ENCODE peak calls at places on chromosomes 16 and 17, in nine cellular contexts. One of them, this sample, is unnamed. For H3K4me1, the result is how much of the 10 kb centered on the place peaks cover.

GRCh38 chr17:72646176-72646575 is 446.3 kb downstream of the SLC39A11 start:
- DNase-seq in fibroblast of lung: no peak
- DNase-seq in body of pancreas: no peak
- DNase-seq in naive thymus-derived CD4-positive, alpha-beta T cell: no peak
- DNase-seq in neural progenitor cell: no peak
- DNase-seq in astrocyte: no peak
- DNase-seq in GM23338: no peak
- DNase-seq in transverse colon: no peak
- DNase-seq in heart left ventricle: no peak
- DNase-seq in this sample: no peak

GRCh38 chr16:71883193-71883848 is 661 bp downstream of the ZNF821 start:
- DNase-seq in fibroblast of lung: no peak
- DNase-seq in body of pancreas: peak
- DNase-seq in naive thymus-derived CD4-positive, alpha-beta T cell: peak
- DNase-seq in neural progenitor cell: no peak
- DNase-seq in astrocyte: no peak
- DNase-seq in GM23338: peak
- DNase-seq in transverse colon: peak
- DNase-seq in heart left ventricle: no peak
- DNase-seq in this sample: peak

GRCh38 chr16:22031483-22032083 is 23.7 kb downstream of the MOSMO start:
- DNase-seq in fibroblast of lung: no peak
- DNase-seq in body of pancreas: no peak
- DNase-seq in naive thymus-derived CD4-positive, alpha-beta T cell: no peak
- DNase-seq in neural progenitor cell: no peak
- DNase-seq in astrocyte: no peak
- DNase-seq in GM23338: no peak
- DNase-seq in transverse colon: no peak
- DNase-seq in heart left ventricle: no peak
- DNase-seq in this sample: no peak

GRCh38 chr16:27311449-27311831 is 2.3 kb upstream of the IL4R start:
- DNase-seq in fibroblast of lung: no peak
- DNase-seq in body of pancreas: no peak
- DNase-seq in naive thymus-derived CD4-positive, alpha-beta T cell: no peak
- DNase-seq in neural progenitor cell: no peak
- DNase-seq in astrocyte: peak
- DNase-seq in GM23338: no peak
- DNase-seq in transverse colon: no peak
- DNase-seq in heart left ventricle: no peak
- DNase-seq in this sample: peak

GRCh38 chr17:31373150-31374082 is 18.1 kb upstream of the RAB11FIP4 start:
- DNase-seq in fibroblast of lung: peak
- DNase-seq in body of pancreas: peak
- DNase-seq in naive thymus-derived CD4-positive, alpha-beta T cell: peak
- DNase-seq in neural progenitor cell: peak
- DNase-seq in astrocyte: peak
- DNase-seq in GM23338: peak
- DNase-seq in transverse colon: no peak
- DNase-seq in heart left ventricle: no peak
- DNase-seq in this sample: peak

GRCh38 chr17:4833178-4833940 is at the start of gene MINK1:
- DNase-seq in fibroblast of lung: peak
- DNase-seq in body of pancreas: peak
- DNase-seq in naive thymus-derived CD4-positive, alpha-beta T cell: peak
- DNase-seq in neural progenitor cell: peak
- DNase-seq in astrocyte: peak
- DNase-seq in GM23338: peak
- DNase-seq in transverse colon: peak
- DNase-seq in heart left ventricle: peak
- DNase-seq in this sample: peak

GRCh38 chr16:70713342-70713741 is 27.5 kb upstream of the MTSS2 start:
- DNase-seq in fibroblast of lung: peak
- DNase-seq in body of pancreas: no peak
- DNase-seq in naive thymus-derived CD4-positive, alpha-beta T cell: no peak
- DNase-seq in neural progenitor cell: no peak
- DNase-seq in astrocyte: no peak
- DNase-seq in GM23338: no peak
- DNase-seq in transverse colon: no peak
- DNase-seq in heart left ventricle: no peak
- DNase-seq in this sample: no peak

GRCh38 chr17:56608941-56609340 is 15.4 kb downstream of the NOG start:
- DNase-seq in fibroblast of lung: no peak
- DNase-seq in body of pancreas: no peak
- DNase-seq in naive thymus-derived CD4-positive, alpha-beta T cell: no peak
- DNase-seq in neural progenitor cell: no peak
- DNase-seq in astrocyte: no peak
- DNase-seq in GM23338: no peak
- DNase-seq in transverse colon: no peak
- DNase-seq in heart left ventricle: no peak
- DNase-seq in this sample: no peak

GRCh38 chr17:36979585-36979941 is 30.8 kb downstream of the AATF start:
- DNase-seq in fibroblast of lung: peak
- DNase-seq in body of pancreas: no peak
- DNase-seq in naive thymus-derived CD4-positive, alpha-beta T cell: no peak
- DNase-seq in neural progenitor cell: no peak
- DNase-seq in astrocyte: peak
- DNase-seq in GM23338: no peak
- DNase-seq in transverse colon: no peak
- DNase-seq in heart left ventricle: no peak
- DNase-seq in this sample: no peak

GRCh38 chr17:36722121-36722902 is 120.9 kb downstream of the MRM1 start:
- DNase-seq in fibroblast of lung: peak
- DNase-seq in body of pancreas: peak
- DNase-seq in naive thymus-derived CD4-positive, alpha-beta T cell: peak
- DNase-seq in neural progenitor cell: peak
- DNase-seq in astrocyte: peak
- DNase-seq in GM23338: peak
- DNase-seq in transverse colon: peak
- DNase-seq in heart left ventricle: peak
- DNase-seq in this sample: no peak

GRCh38 chr16:22262460-22262859 is 34.7 kb upstream of the POLR3E start:
- DNase-seq in fibroblast of lung: no peak
- DNase-seq in body of pancreas: no peak
- DNase-seq in naive thymus-derived CD4-positive, alpha-beta T cell: no peak
- DNase-seq in neural progenitor cell: no peak
- DNase-seq in astrocyte: peak
- DNase-seq in GM23338: no peak
- DNase-seq in transverse colon: no peak
- DNase-seq in heart left ventricle: no peak
- DNase-seq in this sample: no peak

GRCh38 chr17:74647871-74648672 is 24.5 kb upstream of the CD300E start:
- DNase-seq in fibroblast of lung: no peak
- DNase-seq in body of pancreas: no peak
- DNase-seq in naive thymus-derived CD4-positive, alpha-beta T cell: no peak
- DNase-seq in neural progenitor cell: no peak
- DNase-seq in astrocyte: no peak
- DNase-seq in GM23338: no peak
- DNase-seq in transverse colon: no peak
- DNase-seq in heart left ventricle: no peak
- DNase-seq in this sample: no peak

GRCh38 chr16:85453-85782 is 7.4 kb downstream of the MPG start:
- DNase-seq in fibroblast of lung: no peak
- DNase-seq in body of pancreas: no peak
- DNase-seq in naive thymus-derived CD4-positive, alpha-beta T cell: no peak
- DNase-seq in neural progenitor cell: no peak
- DNase-seq in astrocyte: no peak
- DNase-seq in GM23338: no peak
- DNase-seq in transverse colon: no peak
- DNase-seq in heart left ventricle: peak
- DNase-seq in this sample: no peak

GRCh38 chr17:73155410-73156165 is 9.2 kb upstream of the SSTR2 start:
- DNase-seq in fibroblast of lung: no peak
- DNase-seq in body of pancreas: no peak
- DNase-seq in naive thymus-derived CD4-positive, alpha-beta T cell: no peak
- DNase-seq in neural progenitor cell: peak
- DNase-seq in astrocyte: no peak
- DNase-seq in GM23338: peak
- DNase-seq in transverse colon: no peak
- DNase-seq in heart left ventricle: no peak
- DNase-seq in this sample: no peak

GRCh38 chr17:78360371-78361226 is 722 bp upstream of the SOCS3 start:
- DNase-seq in fibroblast of lung: peak
- DNase-seq in body of pancreas: peak
- DNase-seq in naive thymus-derived CD4-positive, alpha-beta T cell: peak
- DNase-seq in neural progenitor cell: peak
- DNase-seq in astrocyte: no peak
- DNase-seq in GM23338: peak
- DNase-seq in transverse colon: peak
- DNase-seq in heart left ventricle: peak
- DNase-seq in this sample: peak

GRCh38 chr16:22297871-22298733 is 893 bp downstream of the POLR3E start:
- DNase-seq in fibroblast of lung: peak
- DNase-seq in body of pancreas: peak
- DNase-seq in naive thymus-derived CD4-positive, alpha-beta T cell: peak
- DNase-seq in neural progenitor cell: peak
- DNase-seq in astrocyte: peak
- DNase-seq in GM23338: peak
- DNase-seq in transverse colon: peak
- DNase-seq in heart left ventricle: no peak
- DNase-seq in this sample: peak

GRCh38 chr16:12690024-12690423 is 113.7 kb downstream of the CPPED1 start:
- DNase-seq in fibroblast of lung: no peak
- DNase-seq in body of pancreas: no peak
- DNase-seq in naive thymus-derived CD4-positive, alpha-beta T cell: no peak
- DNase-seq in neural progenitor cell: no peak
- DNase-seq in astrocyte: no peak
- DNase-seq in GM23338: no peak
- DNase-seq in transverse colon: no peak
- DNase-seq in heart left ventricle: no peak
- DNase-seq in this sample: no peak

GRCh38 chr16:15765880-15766279 is 90.9 kb downstream of the MYH11 start:
- DNase-seq in fibroblast of lung: peak
- DNase-seq in body of pancreas: peak
- DNase-seq in naive thymus-derived CD4-positive, alpha-beta T cell: peak
- DNase-seq in neural progenitor cell: peak
- DNase-seq in astrocyte: no peak
- DNase-seq in GM23338: peak
- DNase-seq in transverse colon: no peak
- DNase-seq in heart left ventricle: no peak
- DNase-seq in this sample: peak

GRCh38 chr17:15287533-15288267 is 22.6 kb upstream of the PMP22 start:
- DNase-seq in fibroblast of lung: peak
- DNase-seq in body of pancreas: no peak
- DNase-seq in naive thymus-derived CD4-positive, alpha-beta T cell: no peak
- DNase-seq in neural progenitor cell: no peak
- DNase-seq in astrocyte: peak
- DNase-seq in GM23338: no peak
- DNase-seq in transverse colon: no peak
- DNase-seq in heart left ventricle: no peak
- DNase-seq in this sample: no peak
- H3K4me1 ChIP-seq in fibroblast of lung: under half
- H3K4me1 ChIP-seq in body of pancreas: under half
- H3K4me1 ChIP-seq in naive thymus-derived CD4-positive, alpha-beta T cell: under half
- H3K4me1 ChIP-seq in neural progenitor cell: under half
- H3K4me1 ChIP-seq in astrocyte: under half
- H3K4me1 ChIP-seq in GM23338: under half
- H3K4me1 ChIP-seq in transverse colon: under half
- H3K4me1 ChIP-seq in heart left ventricle: under half
- H3K4me1 ChIP-seq in this sample: under half

DNA sequence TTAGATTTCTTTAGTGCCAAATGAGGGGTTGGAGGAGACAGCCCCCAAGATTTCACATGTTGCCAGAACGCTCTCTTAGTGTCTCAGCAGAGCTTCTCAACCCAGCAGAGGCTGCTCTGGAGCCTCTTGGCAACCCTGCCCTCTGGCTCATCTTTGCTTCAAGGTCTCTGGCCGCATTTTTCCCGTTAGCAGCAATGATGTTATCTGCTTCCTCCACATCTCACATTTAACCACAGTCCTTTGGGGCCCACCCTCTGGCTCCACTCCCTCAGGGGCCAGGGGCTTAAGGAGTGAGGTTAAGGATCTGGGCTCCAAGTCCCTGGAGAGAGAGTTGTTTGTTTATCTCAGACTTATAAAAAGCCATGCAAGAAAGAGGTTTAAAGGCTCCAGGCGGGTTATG is 3.3 kb upstream of the XYLT1 start:
- DNase-seq in fibroblast of lung: no peak
- DNase-seq in body of pancreas: no peak
- DNase-seq in naive thymus-derived CD4-positive, alpha-beta T cell: peak
- DNase-seq in neural progenitor cell: no peak
- DNase-seq in astrocyte: no peak
- DNase-seq in GM23338: no peak
- DNase-seq in transverse colon: no peak
- DNase-seq in heart left ventricle: no peak
- DNase-seq in this sample: no peak
- H3K4me3 ChIP-seq in fibroblast of lung: no peak
- H3K4me3 ChIP-seq in body of pancreas: no peak
- H3K4me3 ChIP-seq in naive thymus-derived CD4-positive, alpha-beta T cell: no peak
- H3K4me3 ChIP-seq in neural progenitor cell: no peak
- H3K4me3 ChIP-seq in astrocyte: no peak
- H3K4me3 ChIP-seq in GM23338: no peak
- H3K4me3 ChIP-seq in transverse colon: no peak
- H3K4me3 ChIP-seq in heart left ventricle: no peak
- H3K4me3 ChIP-seq in this sample: no peak

GRCh38 chr17:19346351-19347255 is 15.9 kb downstream of the B9D1 start:
- DNase-seq in fibroblast of lung: peak
- DNase-seq in body of pancreas: peak
- DNase-seq in naive thymus-derived CD4-positive, alpha-beta T cell: no peak
- DNase-seq in neural progenitor cell: no peak
- DNase-seq in astrocyte: peak
- DNase-seq in GM23338: no peak
- DNase-seq in transverse colon: peak
- DNase-seq in heart left ventricle: peak
- DNase-seq in this sample: peak
- H3K27ac ChIP-seq in fibroblast of lung: peak
- H3K27ac ChIP-seq in body of pancreas: peak
- H3K27ac ChIP-seq in naive thymus-derived CD4-positive, alpha-beta T cell: no peak
- H3K27ac ChIP-seq in neural progenitor cell: no peak
- H3K27ac ChIP-seq in astrocyte: peak
- H3K27ac ChIP-seq in GM23338: no peak
- H3K27ac ChIP-seq in transverse colon: peak
- H3K27ac ChIP-seq in heart left ventricle: peak
- H3K27ac ChIP-seq in this sample: no peak

GRCh38 chr17:61405047-61405685 is 5.5 kb downstream of the TBX2 start:
- DNase-seq in fibroblast of lung: peak
- DNase-seq in body of pancreas: no peak
- DNase-seq in naive thymus-derived CD4-positive, alpha-beta T cell: no peak
- DNase-seq in neural progenitor cell: peak
- DNase-seq in astrocyte: no peak
- DNase-seq in GM23338: peak
- DNase-seq in transverse colon: no peak
- DNase-seq in heart left ventricle: peak
- DNase-seq in this sample: no peak

GRCh38 chr17:61406871-61407210 is 7.2 kb downstream of the TBX2 start:
- DNase-seq in fibroblast of lung: peak
- DNase-seq in body of pancreas: no peak
- DNase-seq in naive thymus-derived CD4-positive, alpha-beta T cell: no peak
- DNase-seq in neural progenitor cell: no peak
- DNase-seq in astrocyte: no peak
- DNase-seq in GM23338: no peak
- DNase-seq in transverse colon: no peak
- DNase-seq in heart left ventricle: no peak
- DNase-seq in this sample: no peak

GRCh38 chr17:61407211-61407911 is 7.7 kb downstream of the TBX2 start:
- DNase-seq in fibroblast of lung: peak
- DNase-seq in body of pancreas: no peak
- DNase-seq in naive thymus-derived CD4-positive, alpha-beta T cell: no peak
- DNase-seq in neural progenitor cell: no peak
- DNase-seq in astrocyte: no peak
- DNase-seq in GM23338: no peak
- DNase-seq in transverse colon: no peak
- DNase-seq in heart left ventricle: no peak
- DNase-seq in this sample: no peak

GRCh38 chr17:61405686-61406542 is 6.3 kb downstream of the TBX2 start:
- DNase-seq in fibroblast of lung: peak
- DNase-seq in body of pancreas: no peak
- DNase-seq in naive thymus-derived CD4-positive, alpha-beta T cell: no peak
- DNase-seq in neural progenitor cell: no peak
- DNase-seq in astrocyte: no peak
- DNase-seq in GM23338: peak
- DNase-seq in transverse colon: no peak
- DNase-seq in heart left ventricle: peak
- DNase-seq in this sample: no peak

GRCh38 chr17:61406543-61406845 is 6.9 kb downstream of the TBX2 start:
- DNase-seq in fibroblast of lung: no peak
- DNase-seq in body of pancreas: no peak
- DNase-seq in naive thymus-derived CD4-positive, alpha-beta T cell: no peak
- DNase-seq in neural progenitor cell: no peak
- DNase-seq in astrocyte: no peak
- DNase-seq in GM23338: no peak
- DNase-seq in transverse colon: no peak
- DNase-seq in heart left ventricle: no peak
- DNase-seq in this sample: no peak
- H3K4me1 ChIP-seq in fibroblast of lung: under half
- H3K4me1 ChIP-seq in body of pancreas: under half
- H3K4me1 ChIP-seq in naive thymus-derived CD4-positive, alpha-beta T cell: under half
- H3K4me1 ChIP-seq in neural progenitor cell: under half
- H3K4me1 ChIP-seq in astrocyte: under half
- H3K4me1 ChIP-seq in GM23338: under half
- H3K4me1 ChIP-seq in transverse colon: under half
- H3K4me1 ChIP-seq in heart left ventricle: under half
- H3K4me1 ChIP-seq in this sample: under half